ENCODE peak calls at places on chromosomes 16 and 17, in eight cellular contexts. T is activated naive CD4-positive, alpha-beta T cell treated with anti-CD3 and anti-CD28 coated beads for 36 hours; S is NCI-H446; H is nucleus accumbens; P is WTC11; G is glomerular endothelial cell; C is stimulated activated effector memory CD8-positive, alpha-beta T cell treated with anti-CD3 and anti-CD28 coated beads, Interleukin-12 subunit alpha, Interleukin-12 subunit beta, amount 100 ng/mL, for 72 hours; U is choroid plexus epithelial cell. D is an unnamed sample.

GRCh38 chr16:58038219-58038641 is 12.7 kb downstream of the MMP15 start:
- DNase-seq in T (no peak), C (no peak), G (no peak), H (no peak), U (no peak), P (no peak), S (no peak), D (no peak)

GRCh38 chr17:41451154-41451728 is 10.5 kb upstream of the KRT38 start:
- DNase-seq in G (no peak), T (no peak), C (no peak), P (no peak), S (no peak), H (no peak), U (peak; percentile 14), D (no peak)

GRCh38 chr17:53499277-53499676 is 323.4 kb upstream of the KIF2B start:
- DNase-seq in G (no peak), C (no peak), U (no peak), S (no peak), T (no peak), P (no peak), H (no peak), D (no peak)

GRCh38 chr17:16443390-16444257 is 28.3 kb downstream of the TRPV2 start:
- DNase-seq in S (no peak), H (no peak), C (no peak), G (no peak), T (no peak), U (no peak), P (no peak), D (no peak)

GRCh38 chr16:87052506-87052905 is 264.7 kb downstream of the C16orf95 start:
- DNase-seq in H (no peak), S (no peak), T (no peak), U (no peak), G (no peak), C (no peak), P (no peak), D (no peak)

GRCh38 chr17:76270127-76270592 is 5.0 kb downstream of the UBALD2 start:
- DNase-seq in T (peak; percentile 45), P (no peak), S (no peak), H (no peak), U (no peak), C (no peak), G (no peak), D (peak; percentile 36)

GRCh38 chr17:49843774-49844350 is 4.0 kb downstream of the TAC4 start:
- DNase-seq in T (no peak), H (no peak), C (no peak), S (no peak), U (no peak), G (no peak), P (peak; percentile 72), D (no peak)

GRCh38 chr17:78805301-78805700 is 23.2 kb upstream of the CYTH1 start:
- DNase-seq in S (no peak), C (peak; percentile 52), P (no peak), G (no peak), T (peak; percentile 64), U (no peak), H (no peak), D (no peak)

GRCh38 chr16:12573300-12573699 is 230.4 kb downstream of the CPPED1 start:
- DNase-seq in T (peak; percentile 34), U (no peak), P (no peak), C (no peak), S (no peak), G (no peak), H (no peak), D (no peak)

GRCh38 chr17:50127661-50128361 is 2.1 kb downstream of the SAMD14 start:
- DNase-seq in T (no peak), P (no peak), H (no peak), C (no peak), G (no peak), S (no peak), U (no peak), D (no peak)

GRCh38 chr16:14562691-14563491 is 67.2 kb downstream of the PARN start:
- DNase-seq in H (no peak), P (no peak), C (no peak), U (no peak), S (no peak), G (no peak), T (no peak), D (no peak)

GRCh38 chr17:39461911-39462641 is 790 bp downstream of the CDK12 start:
- DNase-seq in S (no peak), H (no peak), T (peak; percentile 41), U (peak; percentile 53), C (no peak), G (no peak), P (peak; percentile 9), D (no peak)

GRCh38 chr17:47694818-47695663 is 1.1 kb downstream of the TBKBP1 start:
- DNase-seq in C (peak; percentile 51), T (peak; percentile 68), U (peak; percentile 30), H (no peak), G (no peak), P (no peak), S (no peak), D (no peak)

GRCh38 chr16:4373356-4373908 is 1.8 kb downstream of the VASN start:
- DNase-seq in H (no peak), G (no peak), T (no peak), S (no peak), U (no peak), C (no peak), P (no peak), D (no peak)

GRCh38 chr16:84718-85452 is 6.9 kb downstream of the MPG start:
- DNase-seq in G (peak; percentile 72), H (no peak), U (peak; percentile 88), S (no peak), P (no peak), T (peak; percentile 84), C (peak; percentile 56), D (no peak)

GRCh38 chr16:87835882-87836331 is 33.4 kb downstream of the SLC7A5 start:
- DNase-seq in S (no peak), U (no peak), H (no peak), T (no peak), C (no peak), G (no peak), P (no peak), D (no peak)

GRCh38 chr16:1560866-1561265 is 27.4 kb downstream of the TMEM204 start:
- DNase-seq in P (no peak), U (no peak), C (no peak), T (no peak), S (no peak), G (no peak), H (no peak), D (no peak)

GRCh38 chr16:17831330-17831729 is 360.6 kb upstream of the XYLT1 start:
- DNase-seq in T (no peak), P (peak; percentile 23), H (no peak), U (peak; percentile 36), C (no peak), S (no peak), G (no peak), D (no peak)

GRCh38 chr17:2177235-2177811 is 122.4 kb downstream of the HIC1 start:
- DNase-seq in S (no peak), T (no peak), H (no peak), C (no peak), U (peak; percentile 78), G (no peak), P (no peak), D (no peak)

D was measured in naive thymus-derived CD8-positive, alpha-beta T cell.